ENCODE peak calls at places on chromosomes 7 and 10, in ten cellular contexts. T is cardiac muscle cell; U is mammary epithelial cell; Q is fibroblast of pulmonary artery; W is GM12891; F is amniotic stem cell; O is NCI-H1417 treated with DMSO at 0.1 percent for 48 hours; K is effector CD4-positive, alpha-beta T cell; S is stimulated activated CD8-positive, alpha-beta memory T cell treated with anti-CD3 and anti-CD28 coated beads, Interleukin-7, amount 100 ng/mL, for 1 hour; P is retina. G is an unnamed sample.
A peak's percentile ranks its signal among the peaks of the same experiment; 100 is the strongest.

GRCh38 chr7:91503934-91504575 is 239.8 kb downstream of the FZD1 start:
- DNase-seq in O (no peak), Q (peak; percentile 50), F (no peak), T (peak; percentile 66), S (no peak), W (no peak), U (no peak), K (no peak), P (no peak), G (no peak)

GRCh38 chr10:49508654-49509053 is 30.3 kb downstream of the ERCC6 start:
- DNase-seq in W (no peak), U (no peak), F (no peak), T (no peak), Q (no peak), K (no peak), S (no peak), P (no peak), O (no peak), G (no peak)

GRCh38 chr7:144884913-144885312 is 49.1 kb upstream of the TPK1 start:
- DNase-seq in K (no peak), W (no peak), O (no peak), U (no peak), Q (no peak), P (no peak), F (no peak), T (no peak), S (no peak), G (no peak)

GRCh38 chr10:68406111-68406814 is 814 bp downstream of the RUFY2 start:
- DNase-seq in F (no peak), P (peak; percentile 89), Q (peak; percentile 75), U (peak; percentile 55), O (no peak), S (no peak), K (no peak), T (peak; percentile 77), W (peak; percentile 53), G (peak; percentile 81)

GRCh38 chr10:78508955-78509354 is 475.3 kb downstream of the RPS24 start:
- DNase-seq in T (no peak), K (no peak), Q (no peak), P (no peak), F (no peak), O (no peak), U (no peak), S (no peak), W (no peak), G (no peak)

GRCh38 chr7:151351027-151351426 is 9.4 kb downstream of the NUB1 start:
- DNase-seq in P (no peak), K (peak; percentile 9), O (no peak), T (no peak), F (no peak), Q (no peak), S (no peak), U (no peak), W (no peak), G (no peak)

GRCh38 chr7:8436965-8437364 is 3.6 kb downstream of the NXPH1 start:
- DNase-seq in U (peak; percentile 29), S (no peak), W (peak; percentile 56), K (no peak), T (peak; percentile 14), P (peak; percentile 85), Q (peak; percentile 4), F (no peak), O (no peak), G (no peak)

GRCh38 chr10:115861864-115862263 is 411.1 kb downstream of the GFRA1 start:
- DNase-seq in Q (no peak), P (no peak), U (peak; percentile 59), W (no peak), O (no peak), K (no peak), T (peak; percentile 1), F (no peak), S (no peak), G (peak; percentile 12)

GRCh38 chr7:70512144-70512543 is 619.8 kb upstream of the GALNT17 start:
- DNase-seq in U (no peak), P (no peak), T (no peak), S (no peak), O (no peak), W (no peak), F (no peak), Q (no peak), K (no peak), G (no peak)

GRCh38 chr10:311901-312665 is 176.8 kb downstream of the ZMYND11 start:
- DNase-seq in U (no peak), F (no peak), S (no peak), P (no peak), T (no peak), Q (no peak), W (no peak), K (no peak), O (no peak), G (no peak)

GRCh38 chr7:133053321-133053891 is 28.5 kb downstream of the CHCHD3 start:
- DNase-seq in F (peak; percentile 83), O (no peak), Q (peak; percentile 93), S (no peak), U (peak; percentile 94), W (no peak), P (no peak), K (no peak), T (peak; percentile 90), G (peak; percentile 85)

GRCh38 chr7:4951903-4952636 is 6.9 kb downstream of the MMD2 start:
- DNase-seq in U (peak; percentile 16), O (no peak), W (no peak), P (no peak), T (peak; percentile 28), F (no peak), Q (peak; percentile 39), S (no peak), K (no peak), G (no peak)

GRCh38 chr10:21515581-21516269 is 9.8 kb downstream of the SKIDA1 start:
- DNase-seq in U (no peak), S (no peak), Q (peak; percentile 25), O (no peak), F (no peak), W (no peak), T (no peak), P (peak; percentile 71), K (no peak), G (no peak)

GRCh38 chr10:70494966-70495365 is 16.4 kb downstream of the PALD1 start:
- DNase-seq in K (no peak), Q (no peak), O (no peak), F (no peak), U (no peak), T (no peak), P (no peak), W (no peak), S (no peak), G (no peak)

GRCh38 chr10:126663880-126664279 is 6.6 kb downstream of the C10orf90 start:
- DNase-seq in S (no peak), U (peak; percentile 24), P (no peak), K (no peak), F (no peak), T (peak; percentile 81), O (no peak), Q (peak; percentile 34), W (no peak), G (no peak)

GRCh38 chr7:148078126-148078525 is 512.4 kb upstream of the C7orf33 start:
- DNase-seq in T (no peak), W (no peak), P (no peak), Q (no peak), U (no peak), S (no peak), F (no peak), O (no peak), K (no peak), G (no peak)

GRCh38 chr7:100582041-100582579 is 3.8 kb downstream of the LRCH4 start:
- DNase-seq in Q (no peak), K (no peak), F (no peak), W (no peak), U (no peak), S (no peak), P (no peak), O (no peak), T (no peak), G (no peak)

GRCh38 chr10:132458595-132459251 is 61.7 kb downstream of the PWWP2B start:
- DNase-seq in S (peak; percentile 49), P (peak; percentile 78), W (peak; percentile 91), U (no peak), F (no peak), O (no peak), Q (peak; percentile 25), T (peak; percentile 38), K (peak; percentile 64), G (peak; percentile 76)

GRCh38 chr7:81248420-81248819 is 329.6 kb upstream of the SEMA3C start:
- DNase-seq in Q (no peak), W (no peak), S (no peak), K (no peak), F (no peak), P (no peak), T (no peak), O (no peak), U (no peak), G (no peak)

GRCh38 chr10:70445718-70446485 is 4.4 kb upstream of the NODAL start:
- DNase-seq in U (no peak), F (no peak), S (no peak), W (no peak), Q (peak; percentile 37), T (peak; percentile 68), P (no peak), O (no peak), K (no peak), G (peak; percentile 73)

GRCh38 chr7:12646139-12646538 is 41.3 kb upstream of the ARL4A start:
- DNase-seq in W (no peak), F (no peak), P (no peak), U (no peak), K (no peak), Q (peak; percentile 24), T (peak; percentile 41), S (no peak), O (no peak), G (no peak)

G was measured in hepatic stellate cell.